ENCODE peak calls at places on chromosomes 13 and 19, in five cellular contexts. V, L, Q, Y and W are unnamed samples. For H3K4me1, the result is how much of the 10 kb centered on the place peaks cover.

GRCh38 chr19:38831142-38831605 is 420 bp downstream of the ECH1 start:
- DNase-seq in V (peak), L (peak), Q (peak), Y (no peak), W (peak)

GRCh38 chr19:44552324-44552723 is 22.8 kb upstream of the CEACAM20 start:
- DNase-seq in V (no peak), L (peak), Q (no peak), Y (no peak), W (peak)

GRCh38 chr13:99217461-99218101 is 16.9 kb downstream of the UBAC2 start:
- DNase-seq in V (no peak), L (no peak), Q (no peak), Y (no peak), W (no peak)

GRCh38 chr19:18478545-18479311 is 40.8 kb upstream of the ISYNA1 start:
- DNase-seq in V (peak), L (no peak), Q (peak), Y (peak), W (peak)

GRCh38 chr13:89066868-89067466 is 1395.8 kb downstream of the SLITRK5 start:
- DNase-seq in V (peak), L (no peak), Q (no peak), Y (no peak), W (peak)

GRCh38 chr19:5851302-5851701 is at the start of gene FUT3:
- DNase-seq in V (no peak), L (peak), Q (no peak), Y (no peak), W (no peak)

GRCh38 chr13:43545317-43545874 is 241.4 kb downstream of the ENOX1 start:
- DNase-seq in V (no peak), L (no peak), Q (no peak), Y (no peak), W (no peak)

GRCh38 chr13:73708393-73708985 is 425.7 kb downstream of the KLF12 start:
- DNase-seq in V (peak), L (no peak), Q (peak), Y (peak), W (peak)

GRCh38 chr13:29522044-29522685 is 73.3 kb downstream of the SLC7A1 start:
- DNase-seq in V (peak), L (peak), Q (no peak), Y (no peak), W (no peak)

GRCh38 chr13:48641404-48641803 is 12.3 kb upstream of the CYSLTR2 start:
- DNase-seq in V (no peak), L (no peak), Q (no peak), Y (no peak), W (no peak)

GRCh38 chr13:77883328-77883727 is 35.3 kb downstream of the EDNRB start:
- DNase-seq in V (no peak), L (no peak), Q (no peak), Y (no peak), W (no peak)

GRCh38 chr13:80473695-80474094 is 132.8 kb upstream of the SPRY2 start:
- DNase-seq in V (peak), L (no peak), Q (no peak), Y (no peak), W (no peak)

DNA sequence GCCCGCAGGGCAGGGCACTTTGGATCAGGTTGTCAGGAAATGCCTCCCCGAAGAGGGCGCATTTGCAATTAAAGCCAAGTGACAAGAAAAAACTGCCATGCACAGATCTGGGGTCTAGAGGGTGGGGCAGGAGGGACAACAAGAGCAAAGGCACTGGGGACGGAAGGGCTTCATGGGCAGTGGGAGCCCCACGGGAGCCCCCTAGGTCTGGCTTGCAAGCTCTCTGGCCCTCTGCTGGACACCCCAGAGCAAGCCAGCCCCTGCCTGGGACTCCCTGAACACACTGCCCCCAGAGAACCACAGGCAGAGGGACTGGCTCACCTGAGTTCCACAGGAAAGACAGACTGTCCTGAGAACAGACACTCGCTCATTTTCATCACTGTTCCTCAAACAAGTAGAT is 30.2 kb upstream of the C19orf12 start:
- DNase-seq in V (no peak), L (no peak), Q (no peak), Y (no peak), W (no peak)
- TF ChIP-seq CTCF in V (no peak), L (no peak), Q (no peak), Y (no peak), W (no peak)

DNA sequence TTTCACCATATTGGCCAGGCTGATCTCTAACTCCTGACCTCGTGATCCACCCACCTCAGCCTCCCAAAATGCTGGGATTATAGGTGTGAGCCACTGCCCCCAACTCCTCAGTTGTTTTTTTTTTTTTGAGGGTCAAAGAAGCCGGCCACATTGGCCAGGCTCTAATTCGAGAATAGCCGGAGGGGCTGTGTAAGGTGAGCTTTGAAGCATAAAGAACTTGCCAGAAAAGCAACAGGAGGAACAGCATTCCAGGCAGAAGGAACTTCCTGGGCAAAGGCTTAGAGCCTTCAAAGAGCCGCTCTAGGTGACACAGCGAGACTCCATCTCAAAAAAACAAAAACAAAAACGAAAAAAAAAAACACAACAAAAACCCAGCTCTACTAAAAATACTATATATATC is 1.2 kb upstream of the BABAM1 start:
- DNase-seq in V (no peak), L (no peak), Q (no peak), Y (no peak), W (no peak)
- H3K4me1 ChIP-seq in V (under half), L (under half), Q (under half), Y (under half), W (under half)

DNA sequence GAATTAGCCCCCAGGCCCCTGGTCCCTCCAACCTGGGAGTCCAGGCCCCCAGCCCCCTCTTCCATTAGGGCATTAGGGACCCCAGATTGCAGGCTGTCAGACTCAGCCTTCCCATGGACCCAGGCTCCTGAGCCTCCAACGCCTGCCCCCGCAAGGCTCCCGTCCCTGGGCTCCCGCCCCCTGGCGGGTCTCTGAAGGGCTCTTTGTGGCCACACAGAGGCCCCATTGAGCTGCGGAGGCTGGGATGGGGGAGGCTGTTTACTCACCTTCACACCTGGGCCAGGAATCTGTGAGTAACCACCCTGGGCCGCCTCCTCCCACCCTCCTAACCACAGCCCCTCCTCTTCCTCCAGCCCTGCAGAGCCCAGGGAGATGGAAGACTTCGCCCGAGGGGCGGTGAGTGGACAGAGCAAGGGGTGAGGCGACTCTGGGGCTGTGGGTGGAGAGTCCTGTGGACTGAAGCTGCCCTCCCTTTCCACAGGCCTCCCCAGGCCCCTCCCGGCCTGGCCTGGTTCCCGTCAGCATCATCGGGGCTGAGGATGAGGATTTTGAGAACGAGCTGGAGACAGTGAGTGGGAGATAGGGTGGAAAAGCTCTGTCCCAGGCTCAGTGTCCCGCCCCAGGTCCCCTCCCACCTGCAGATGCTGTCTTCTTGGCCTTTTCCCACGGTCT is 4.9 kb downstream of the ARHGEF1 start:
- DNase-seq in V (peak), L (peak), Q (no peak), Y (no peak), W (no peak)
- TF ChIP-seq POLR2A in V (no peak), L (no peak), Q (no peak), Y (no peak), W (no peak)

GRCh38 chr19:7386308-7386707 is 37.6 kb downstream of the ARHGEF18 start:
- DNase-seq in V (no peak), L (no peak), Q (no peak), Y (no peak), W (peak)
- TF ChIP-seq CTCF in V (no peak), L (peak), Q (no peak), Y (no peak), W (no peak)

GRCh38 chr13:114148521-114148855 is 16.1 kb upstream of the RASA3 start:
- DNase-seq in V (no peak), L (peak), Q (peak), Y (no peak), W (no peak)

GRCh38 chr13:114146629-114147028 is 14.2 kb upstream of the RASA3 start:
- DNase-seq in V (no peak), L (no peak), Q (peak), Y (no peak), W (no peak)

GRCh38 chr13:114149774-114150740 is 17.6 kb upstream of the RASA3 start:
- DNase-seq in V (no peak), L (peak), Q (no peak), Y (no peak), W (no peak)

GRCh38 chr13:114146173-114146572 is 13.8 kb upstream of the RASA3 start:
- DNase-seq in V (no peak), L (no peak), Q (peak), Y (peak), W (no peak)

GRCh38 chr13:114147803-114148520 is 15.5 kb upstream of the RASA3 start:
- DNase-seq in V (no peak), L (peak), Q (peak), Y (no peak), W (no peak)
- H3K4me1 ChIP-seq in V (under half), L (under half), Q (under half), Y (under half), W (under half)

DNA sequence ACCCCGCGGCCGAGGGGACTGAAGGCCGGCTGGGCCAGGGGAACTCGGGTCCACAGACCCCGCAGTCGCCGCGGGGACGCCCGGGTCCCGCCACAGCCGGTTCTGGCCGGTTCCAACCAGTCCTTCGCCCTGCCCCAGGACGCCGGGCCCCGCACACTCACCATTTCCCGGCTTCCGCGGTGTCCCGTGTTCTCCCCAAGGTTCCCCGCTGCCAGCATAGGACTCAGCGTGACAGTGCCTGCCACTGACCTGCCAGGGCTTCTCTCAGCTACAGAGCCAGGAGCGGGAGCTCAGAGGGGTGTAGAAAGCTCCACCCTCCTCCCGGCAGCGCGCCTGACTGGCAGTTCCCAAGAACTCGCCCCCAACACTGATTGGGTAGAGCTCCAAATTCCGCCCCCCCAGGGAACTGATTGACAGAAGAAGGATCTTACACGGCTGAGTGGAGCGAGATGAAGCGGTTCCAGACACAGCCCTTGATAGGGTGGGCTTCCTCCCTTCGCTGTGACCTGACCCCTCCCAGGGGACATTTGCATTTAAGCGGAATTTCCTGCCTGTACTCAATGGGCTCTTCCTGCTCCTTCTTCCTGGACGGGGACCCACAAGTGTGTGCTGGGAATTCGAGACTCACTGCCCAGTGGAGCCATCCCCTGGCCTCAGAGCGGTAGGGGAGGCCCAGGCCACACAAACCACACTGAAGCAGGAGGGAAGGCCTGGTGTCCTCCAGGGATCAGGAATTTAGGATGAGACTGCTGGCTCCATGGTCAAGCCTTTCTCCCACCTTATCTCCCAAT is at the start of gene ZNF442:
- DNase-seq in V (peak), L (peak), Q (peak), Y (peak), W (peak)
- TF ChIP-seq POLR2A in V (peak), L (peak), Q (peak), Y (peak), W (peak)